ENCODE peak calls at places on chromosomes 4 and X, in seven cellular contexts. D, R, Y, T, C, W and G are unnamed samples. For H3K9me3, the result is how much of the 10 kb centered on the place peaks cover.

GRCh38 chr4:89273741-89274141 is 33.9 kb downstream of the GPRIN3 start:
- DNase-seq in D (no peak), R (no peak), Y (no peak), T (no peak), C (no peak), W (no peak), G (no peak)

GRCh38 chr4:101252721-101253120 is 94.6 kb downstream of the PPP3CA start:
- DNase-seq in D (no peak), R (no peak), Y (no peak), T (no peak), C (no peak), W (peak), G (no peak)

GRCh38 chrX:136954930-136955329 is 74.4 kb upstream of the RBMX start:
- DNase-seq in D (no peak), R (no peak), Y (no peak), T (peak), C (no peak), W (peak), G (no peak)

GRCh38 chr4:22695011-22695410 is 2.3 kb downstream of the GBA3 start:
- DNase-seq in D (no peak), R (no peak), Y (no peak), T (no peak), C (no peak), W (no peak), G (no peak)

GRCh38 chr4:15784959-15785634 is 7.0 kb downstream of the CD38 start:
- DNase-seq in D (no peak), R (peak), Y (no peak), T (no peak), C (no peak), W (no peak), G (no peak)

GRCh38 chr4:107520368-107520767 is 199.7 kb downstream of the PAPSS1 start:
- DNase-seq in D (no peak), R (no peak), Y (no peak), T (no peak), C (no peak), W (no peak), G (no peak)

GRCh38 chr4:6960628-6961027 is 51.0 kb downstream of the TBC1D14 start:
- DNase-seq in D (no peak), R (no peak), Y (no peak), T (no peak), C (no peak), W (no peak), G (no peak)

GRCh38 chrX:29948653-29949052 is 266.7 kb upstream of the MAGEB2 start:
- DNase-seq in D (no peak), R (no peak), Y (no peak), T (no peak), C (no peak), W (peak), G (no peak)

GRCh38 chr4:112379306-112379705 is 82.1 kb downstream of the ALPK1 start:
- DNase-seq in D (no peak), R (no peak), Y (peak), T (peak), C (no peak), W (peak), G (no peak)

GRCh38 chr4:73683033-73683432 is 57.3 kb upstream of the CXCL8 start:
- DNase-seq in D (no peak), R (no peak), Y (no peak), T (no peak), C (no peak), W (no peak), G (no peak)

GRCh38 chrX:29652484-29652883 is 562.9 kb upstream of the MAGEB2 start:
- DNase-seq in D (no peak), R (no peak), Y (no peak), T (no peak), C (no peak), W (peak), G (no peak)

GRCh38 chr4:158172558-158173258 is at the start of gene GASK1B:
- DNase-seq in D (no peak), R (peak), Y (peak), T (peak), C (peak), W (peak), G (no peak)

GRCh38 chrX:103253608-103254007 is 1.3 kb downstream of the TCEAL8 start:
- DNase-seq in D (no peak), R (no peak), Y (peak), T (peak), C (no peak), W (peak), G (no peak)

GRCh38 chr4:42750091-42750490 is 93.2 kb upstream of the ATP8A1 start:
- DNase-seq in D (no peak), R (no peak), Y (peak), T (no peak), C (peak), W (no peak), G (no peak)

GRCh38 chr4:40956726-40957255 is 207.0 kb downstream of the NSUN7 start:
- DNase-seq in D (no peak), R (no peak), Y (no peak), T (no peak), C (no peak), W (peak), G (no peak)

GRCh38 chrX:28042260-28042659 is 61.0 kb upstream of the DCAF8L1 start:
- DNase-seq in D (no peak), R (no peak), Y (no peak), T (no peak), C (no peak), W (no peak), G (no peak)

GRCh38 chrX:23883737-23884354 is 23.9 kb downstream of the APOO start:
- DNase-seq in D (no peak), R (no peak), Y (peak), T (no peak), C (no peak), W (peak), G (no peak)

GRCh38 chrX:73213734-73214133 is 917 bp downstream of the NAP1L2 start:
- DNase-seq in D (no peak), R (no peak), Y (no peak), T (no peak), C (no peak), W (no peak), G (no peak)

GRCh38 chr4:49217492-49217891 is 231.4 kb downstream of the CWH43 start:
- DNase-seq in D (no peak), R (no peak), Y (no peak), T (no peak), C (no peak), W (no peak), G (no peak)
- H3K9me3 ChIP-seq in D (under half), R (under half), Y (half or more), T (under half), C (under half), W (under half), G (under half)

GRCh38 chr4:1291996-1292702 is 2.5 kb downstream of the MAEA start:
- DNase-seq in D (no peak), R (no peak), Y (peak), T (no peak), C (no peak), W (no peak), G (no peak)
- H3K9me3 ChIP-seq in D (under half), R (under half), Y (under half), T (under half), C (under half), W (under half), G (under half)

DNA sequence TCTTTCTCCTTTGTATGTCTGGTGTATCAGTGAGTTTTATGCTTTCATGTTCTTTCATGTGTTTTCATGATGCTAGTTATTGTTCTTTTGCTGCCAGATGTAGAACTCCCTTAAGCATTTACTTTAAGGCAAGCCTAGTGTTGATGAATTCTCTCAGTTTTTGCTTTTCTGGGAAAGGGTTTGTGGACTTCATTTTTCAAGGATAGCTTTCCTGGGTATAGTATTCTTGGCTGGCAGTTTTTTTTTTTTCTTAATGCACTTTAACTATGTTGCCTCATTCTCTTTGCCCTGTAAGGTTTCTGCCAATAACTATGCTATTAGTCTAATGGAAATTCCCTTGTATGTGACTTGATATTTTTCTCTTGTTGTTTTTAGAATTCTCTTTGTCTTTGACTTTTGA is 77.1 kb downstream of the GPAT3 start:
- DNase-seq in D (no peak), R (no peak), Y (no peak), T (no peak), C (no peak), W (no peak), G (no peak)
- H3K9me3 ChIP-seq in D (under half), R (under half), Y (under half), T (under half), C (under half), W (under half), G (under half)

GRCh38 chrX:1029494-1029893 is 183.0 kb downstream of the CRLF2 start:
- DNase-seq in D (no peak), R (no peak), Y (no peak), T (no peak), C (no peak), W (no peak), G (no peak)

GRCh38 chrX:1025413-1025812 is 187.0 kb downstream of the CRLF2 start:
- DNase-seq in D (no peak), R (no peak), Y (no peak), T (no peak), C (no peak), W (no peak), G (no peak)

GRCh38 chrX:1027680-1028079 is 184.8 kb downstream of the CRLF2 start:
- DNase-seq in D (no peak), R (no peak), Y (no peak), T (no peak), C (no peak), W (no peak), G (no peak)

GRCh38 chrX:1026263-1027015 is 186.0 kb downstream of the CRLF2 start:
- DNase-seq in D (no peak), R (no peak), Y (no peak), T (no peak), C (no peak), W (no peak), G (no peak)

DNA sequence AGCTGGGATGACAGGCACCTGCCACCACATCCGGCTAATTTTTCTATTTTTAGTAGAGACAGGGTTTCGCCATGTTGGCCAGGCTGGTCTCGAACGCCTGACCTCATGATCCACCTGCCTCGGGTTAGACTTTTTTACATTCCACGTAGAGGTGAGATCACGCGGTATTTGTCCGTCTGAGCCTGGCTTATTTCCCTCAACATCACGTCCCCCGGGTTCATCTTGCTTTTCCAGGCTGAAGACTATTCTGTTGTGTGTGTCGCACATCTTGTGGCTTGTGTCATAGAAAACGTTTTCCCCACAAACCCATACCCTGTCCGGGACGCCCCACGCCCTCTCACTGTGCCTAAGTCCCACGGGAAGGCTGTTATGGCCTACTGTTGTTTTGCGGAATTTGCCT is 185.3 kb downstream of the CRLF2 start:
- DNase-seq in D (no peak), R (no peak), Y (no peak), T (no peak), C (no peak), W (no peak), G (no peak)
- H3K9me3 ChIP-seq in D (under half), R (under half), Y (under half), T (under half), C (under half), W (under half), G (under half)

GRCh38 chr4:102918859-102919258 is 50.1 kb downstream of the CISD2 start:
- DNase-seq in D (no peak), R (no peak), Y (no peak), T (no peak), C (no peak), W (no peak), G (no peak)
- H3K9me3 ChIP-seq in D (under half), R (under half), Y (under half), T (under half), C (under half), W (under half), G (under half)

GRCh38 chr4:49032440-49033161 is 46.5 kb downstream of the CWH43 start:
- DNase-seq in D (no peak), R (no peak), Y (peak), T (no peak), C (no peak), W (no peak), G (no peak)
- H3K9me3 ChIP-seq in D (under half), R (under half), Y (half or more), T (under half), C (under half), W (under half), G (under half)